ENCODE peak calls at places on chromosome 21, in nine cellular contexts. One of them, this sample, is unnamed.

GRCh38 chr21:30251781-30252180 is 31.0 kb downstream of the KRTAP24-1 start:
- DNase-seq in hepatocyte: no peak
- DNase-seq in fibroblast of lung: no peak
- DNase-seq in pancreas: no peak
- DNase-seq in cardiac fibroblast: no peak
- DNase-seq in coronary artery: no peak
- DNase-seq in GM23248: peak
- DNase-seq in brain microvascular endothelial cell: no peak
- DNase-seq in AG10803: no peak
- DNase-seq in this sample: no peak

GRCh38 chr21:28884481-28884880 is 108.2 kb downstream of the LTN1 start:
- DNase-seq in hepatocyte: no peak
- DNase-seq in brain microvascular endothelial cell: no peak
- DNase-seq in cardiac fibroblast: peak
- DNase-seq in coronary artery: no peak
- DNase-seq in GM23248: peak
- DNase-seq in pancreas: no peak
- DNase-seq in AG10803: peak
- DNase-seq in fibroblast of lung: peak
- DNase-seq in this sample: no peak

GRCh38 chr21:27693376-27693775 is 726.5 kb upstream of the ADAMTS5 start:
- DNase-seq in GM23248: peak
- DNase-seq in pancreas: no peak
- DNase-seq in hepatocyte: no peak
- DNase-seq in coronary artery: no peak
- DNase-seq in fibroblast of lung: peak
- DNase-seq in AG10803: peak
- DNase-seq in brain microvascular endothelial cell: peak
- DNase-seq in cardiac fibroblast: peak
- DNase-seq in this sample: no peak

GRCh38 chr21:35227774-35228173 is 178.7 kb upstream of the RUNX1 start:
- DNase-seq in brain microvascular endothelial cell: no peak
- DNase-seq in AG10803: no peak
- DNase-seq in hepatocyte: no peak
- DNase-seq in cardiac fibroblast: no peak
- DNase-seq in pancreas: no peak
- DNase-seq in fibroblast of lung: no peak
- DNase-seq in coronary artery: no peak
- DNase-seq in GM23248: no peak
- DNase-seq in this sample: no peak

GRCh38 chr21:44011774-44012473 is at the start of gene TRAPPC10:
- DNase-seq in fibroblast of lung: peak
- DNase-seq in pancreas: peak
- DNase-seq in AG10803: peak
- DNase-seq in cardiac fibroblast: peak
- DNase-seq in GM23248: peak
- DNase-seq in brain microvascular endothelial cell: peak
- DNase-seq in hepatocyte: peak
- DNase-seq in coronary artery: peak
- DNase-seq in this sample: peak

GRCh38 chr21:29261555-29262540 is 36.9 kb upstream of the BACH1 start:
- DNase-seq in cardiac fibroblast: no peak
- DNase-seq in pancreas: no peak
- DNase-seq in GM23248: no peak
- DNase-seq in hepatocyte: no peak
- DNase-seq in AG10803: no peak
- DNase-seq in brain microvascular endothelial cell: no peak
- DNase-seq in coronary artery: no peak
- DNase-seq in fibroblast of lung: no peak
- DNase-seq in this sample: no peak

GRCh38 chr21:26055841-26056264 is 114.7 kb downstream of the APP start:
- DNase-seq in coronary artery: no peak
- DNase-seq in GM23248: no peak
- DNase-seq in brain microvascular endothelial cell: no peak
- DNase-seq in fibroblast of lung: no peak
- DNase-seq in hepatocyte: no peak
- DNase-seq in cardiac fibroblast: no peak
- DNase-seq in AG10803: no peak
- DNase-seq in pancreas: no peak
- DNase-seq in this sample: no peak

GRCh38 chr21:29349702-29350101 is 51.0 kb downstream of the BACH1 start:
- DNase-seq in AG10803: no peak
- DNase-seq in GM23248: no peak
- DNase-seq in coronary artery: no peak
- DNase-seq in pancreas: no peak
- DNase-seq in hepatocyte: peak
- DNase-seq in cardiac fibroblast: peak
- DNase-seq in brain microvascular endothelial cell: no peak
- DNase-seq in fibroblast of lung: no peak
- DNase-seq in this sample: no peak

GRCh38 chr21:26165331-26165730 is 5.2 kb downstream of the APP start:
- DNase-seq in pancreas: no peak
- DNase-seq in hepatocyte: no peak
- DNase-seq in brain microvascular endothelial cell: no peak
- DNase-seq in coronary artery: no peak
- DNase-seq in AG10803: no peak
- DNase-seq in cardiac fibroblast: no peak
- DNase-seq in GM23248: no peak
- DNase-seq in fibroblast of lung: no peak
- DNase-seq in this sample: no peak

GRCh38 chr21:43853851-43854772 is 10.9 kb upstream of the AGPAT3 start:
- DNase-seq in AG10803: no peak
- DNase-seq in fibroblast of lung: no peak
- DNase-seq in GM23248: no peak
- DNase-seq in hepatocyte: no peak
- DNase-seq in coronary artery: no peak
- DNase-seq in pancreas: peak
- DNase-seq in brain microvascular endothelial cell: no peak
- DNase-seq in cardiac fibroblast: no peak
- DNase-seq in this sample: no peak

GRCh38 chr21:26112127-26112742 is 58.3 kb downstream of the APP start:
- DNase-seq in AG10803: no peak
- DNase-seq in pancreas: no peak
- DNase-seq in cardiac fibroblast: peak
- DNase-seq in coronary artery: no peak
- DNase-seq in GM23248: peak
- DNase-seq in fibroblast of lung: no peak
- DNase-seq in hepatocyte: no peak
- DNase-seq in brain microvascular endothelial cell: no peak
- DNase-seq in this sample: no peak

GRCh38 chr21:27802816-27803475 is 836.1 kb upstream of the ADAMTS5 start:
- DNase-seq in coronary artery: no peak
- DNase-seq in AG10803: peak
- DNase-seq in fibroblast of lung: peak
- DNase-seq in brain microvascular endothelial cell: peak
- DNase-seq in cardiac fibroblast: peak
- DNase-seq in pancreas: no peak
- DNase-seq in hepatocyte: peak
- DNase-seq in GM23248: peak
- DNase-seq in this sample: peak

GRCh38 chr21:29540289-29540688 is 241.6 kb downstream of the BACH1 start:
- DNase-seq in coronary artery: no peak
- DNase-seq in hepatocyte: no peak
- DNase-seq in AG10803: no peak
- DNase-seq in fibroblast of lung: peak
- DNase-seq in cardiac fibroblast: no peak
- DNase-seq in GM23248: no peak
- DNase-seq in pancreas: no peak
- DNase-seq in brain microvascular endothelial cell: no peak
- DNase-seq in this sample: no peak

GRCh38 chr21:9839011-9839661 is 682.2 kb upstream of the TPTE start:
- DNase-seq in fibroblast of lung: no peak
- DNase-seq in AG10803: no peak
- DNase-seq in cardiac fibroblast: no peak
- DNase-seq in coronary artery: peak
- DNase-seq in GM23248: no peak
- DNase-seq in brain microvascular endothelial cell: no peak
- DNase-seq in pancreas: peak
- DNase-seq in hepatocyte: peak
- DNase-seq in this sample: peak

DNA sequence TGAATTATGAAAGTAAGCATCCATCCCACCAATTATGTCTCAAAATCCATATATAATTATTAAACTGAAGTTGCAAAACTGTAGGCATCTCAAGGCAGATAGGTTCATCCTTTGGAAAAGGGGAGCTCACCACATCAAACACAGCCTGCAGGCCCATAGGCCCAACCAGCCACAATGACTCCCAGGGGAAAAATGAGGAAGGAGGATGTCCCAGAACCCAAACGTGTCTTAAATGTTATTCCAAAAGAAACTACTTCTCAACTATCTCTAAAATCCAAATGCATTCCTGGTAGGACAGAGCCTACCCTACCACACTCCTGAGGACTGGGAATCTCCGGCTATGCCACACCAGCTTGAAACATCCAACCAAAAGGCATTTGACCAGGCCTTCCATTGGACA is 12.8 kb downstream of the TIAM1 start:
- DNase-seq in hepatocyte: no peak
- DNase-seq in coronary artery: no peak
- DNase-seq in pancreas: no peak
- DNase-seq in fibroblast of lung: no peak
- DNase-seq in AG10803: no peak
- DNase-seq in brain microvascular endothelial cell: no peak
- DNase-seq in cardiac fibroblast: no peak
- DNase-seq in GM23248: no peak
- DNase-seq in this sample: no peak
- H3K4me3 ChIP-seq in hepatocyte: no peak
- H3K4me3 ChIP-seq in coronary artery: no peak
- H3K4me3 ChIP-seq in pancreas: no peak
- H3K4me3 ChIP-seq in fibroblast of lung: no peak
- H3K4me3 ChIP-seq in AG10803: no peak
- H3K4me3 ChIP-seq in brain microvascular endothelial cell: no peak
- H3K4me3 ChIP-seq in cardiac fibroblast: no peak
- H3K4me3 ChIP-seq in GM23248: no peak
- H3K4me3 ChIP-seq in this sample: no peak

GRCh38 chr21:36698160-36699025 is 522 bp upstream of the SIM2 start:
- DNase-seq in GM23248: no peak
- DNase-seq in AG10803: peak
- DNase-seq in cardiac fibroblast: no peak
- DNase-seq in hepatocyte: no peak
- DNase-seq in coronary artery: no peak
- DNase-seq in pancreas: peak
- DNase-seq in fibroblast of lung: no peak
- DNase-seq in brain microvascular endothelial cell: no peak
- DNase-seq in this sample: no peak
- H3K4me3 ChIP-seq in GM23248: no peak
- H3K4me3 ChIP-seq in AG10803: peak
- H3K4me3 ChIP-seq in cardiac fibroblast: peak
- H3K4me3 ChIP-seq in hepatocyte: no peak
- H3K4me3 ChIP-seq in coronary artery: peak
- H3K4me3 ChIP-seq in pancreas: peak
- H3K4me3 ChIP-seq in fibroblast of lung: no peak
- H3K4me3 ChIP-seq in brain microvascular endothelial cell: no peak
- H3K4me3 ChIP-seq in this sample: peak

DNA sequence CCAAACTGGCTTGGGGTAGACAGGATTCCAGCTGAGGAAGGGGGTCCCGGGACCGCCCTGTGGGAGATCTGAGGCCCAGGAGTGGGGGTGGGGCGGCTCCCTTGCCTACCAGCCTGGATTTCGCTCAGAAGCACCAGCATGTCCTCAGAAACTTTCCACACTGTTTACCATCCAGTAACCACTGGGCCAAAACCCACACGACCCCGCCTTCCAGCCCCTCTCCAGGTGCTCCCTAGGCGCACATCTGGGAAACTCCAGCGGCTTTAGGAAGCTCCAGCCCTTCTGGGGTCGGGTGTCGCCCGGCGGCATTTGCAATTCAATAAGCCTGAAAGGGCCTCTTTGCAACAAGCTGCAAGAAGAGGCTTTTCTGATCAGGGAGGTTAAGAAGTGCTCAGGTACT is 4.6 kb downstream of the RIPK4 start:
- DNase-seq in cardiac fibroblast: no peak
- DNase-seq in hepatocyte: no peak
- DNase-seq in GM23248: no peak
- DNase-seq in fibroblast of lung: no peak
- DNase-seq in AG10803: no peak
- DNase-seq in pancreas: no peak
- DNase-seq in coronary artery: no peak
- DNase-seq in brain microvascular endothelial cell: no peak
- DNase-seq in this sample: no peak
- H3K4me3 ChIP-seq in cardiac fibroblast: no peak
- H3K4me3 ChIP-seq in hepatocyte: peak
- H3K4me3 ChIP-seq in GM23248: no peak
- H3K4me3 ChIP-seq in fibroblast of lung: no peak
- H3K4me3 ChIP-seq in AG10803: no peak
- H3K4me3 ChIP-seq in pancreas: peak
- H3K4me3 ChIP-seq in coronary artery: peak
- H3K4me3 ChIP-seq in brain microvascular endothelial cell: no peak
- H3K4me3 ChIP-seq in this sample: no peak

GRCh38 chr21:46069166-46069565 is 28.7 kb upstream of the COL6A2 start:
- DNase-seq in AG10803: no peak
- DNase-seq in GM23248: no peak
- DNase-seq in coronary artery: peak
- DNase-seq in cardiac fibroblast: no peak
- DNase-seq in pancreas: no peak
- DNase-seq in hepatocyte: no peak
- DNase-seq in brain microvascular endothelial cell: no peak
- DNase-seq in fibroblast of lung: no peak
- DNase-seq in this sample: no peak

GRCh38 chr21:46066843-46067331 is 31.0 kb upstream of the COL6A2 start:
- DNase-seq in hepatocyte: no peak
- DNase-seq in cardiac fibroblast: peak
- DNase-seq in coronary artery: peak
- DNase-seq in fibroblast of lung: peak
- DNase-seq in GM23248: peak
- DNase-seq in AG10803: peak
- DNase-seq in pancreas: no peak
- DNase-seq in brain microvascular endothelial cell: no peak
- DNase-seq in this sample: peak

GRCh38 chr21:46067505-46068201 is 30.3 kb upstream of the COL6A2 start:
- DNase-seq in hepatocyte: no peak
- DNase-seq in GM23248: no peak
- DNase-seq in AG10803: no peak
- DNase-seq in coronary artery: peak
- DNase-seq in fibroblast of lung: no peak
- DNase-seq in brain microvascular endothelial cell: no peak
- DNase-seq in cardiac fibroblast: no peak
- DNase-seq in pancreas: no peak
- DNase-seq in this sample: peak

GRCh38 chr21:46069719-46070279 is 28.1 kb upstream of the COL6A2 start:
- DNase-seq in brain microvascular endothelial cell: no peak
- DNase-seq in AG10803: no peak
- DNase-seq in hepatocyte: no peak
- DNase-seq in coronary artery: peak
- DNase-seq in fibroblast of lung: no peak
- DNase-seq in GM23248: no peak
- DNase-seq in cardiac fibroblast: no peak
- DNase-seq in pancreas: no peak
- DNase-seq in this sample: no peak

DNA sequence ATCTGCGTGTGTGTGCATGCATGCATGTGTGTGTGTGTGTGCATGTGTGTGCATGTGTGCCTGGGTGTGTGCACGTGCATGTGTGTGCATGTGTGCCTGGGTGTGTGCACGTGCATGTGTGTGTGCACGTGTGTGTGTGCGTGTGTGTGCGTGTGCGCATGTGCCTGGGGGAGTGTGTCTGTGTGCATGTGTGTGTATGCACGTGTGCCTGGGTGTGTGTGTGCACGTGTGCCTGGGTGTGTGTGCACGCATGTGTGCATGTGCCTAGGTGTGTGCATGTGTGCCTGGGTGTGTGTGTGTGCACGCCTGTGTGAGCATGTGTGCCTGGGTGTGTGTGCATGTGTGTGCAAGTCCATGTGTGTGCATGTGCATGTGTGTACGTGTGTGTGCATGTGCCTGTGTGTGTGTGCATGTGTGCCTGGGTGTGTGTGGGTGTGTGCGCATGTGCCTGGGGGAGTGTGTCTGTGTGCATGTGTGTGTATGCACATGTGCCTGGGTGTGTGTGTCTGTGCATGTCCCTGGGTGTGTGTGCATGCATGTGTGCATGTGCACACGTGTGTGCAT is 29.3 kb upstream of the COL6A2 start:
- DNase-seq in AG10803: no peak
- DNase-seq in fibroblast of lung: no peak
- DNase-seq in coronary artery: peak
- DNase-seq in pancreas: no peak
- DNase-seq in GM23248: no peak
- DNase-seq in cardiac fibroblast: no peak
- DNase-seq in hepatocyte: no peak
- DNase-seq in brain microvascular endothelial cell: no peak
- DNase-seq in this sample: no peak
- H3K4me3 ChIP-seq in AG10803: no peak
- H3K4me3 ChIP-seq in fibroblast of lung: no peak
- H3K4me3 ChIP-seq in coronary artery: no peak
- H3K4me3 ChIP-seq in pancreas: no peak
- H3K4me3 ChIP-seq in GM23248: no peak
- H3K4me3 ChIP-seq in cardiac fibroblast: no peak
- H3K4me3 ChIP-seq in hepatocyte: no peak
- H3K4me3 ChIP-seq in brain microvascular endothelial cell: no peak
- H3K4me3 ChIP-seq in this sample: no peak